ENCODE peak calls at places on chromosomes 7 and 10, in five cellular contexts. One of them, this sample, is unnamed.

GRCh38 chr10:128631801-128632241 is 505.6 kb upstream of the MKI67 start:
- DNase-seq in HepG2: peak
- DNase-seq in K562: no peak
- DNase-seq in GM12878: no peak
- DNase-seq in H1: no peak
- DNase-seq in this sample: no peak

GRCh38 chr10:124798364-124798763 is 3.3 kb upstream of the ABRAXAS2 start:
- DNase-seq in H1: no peak
- DNase-seq in HepG2: no peak
- DNase-seq in GM12878: no peak
- DNase-seq in K562: peak
- DNase-seq in this sample: no peak

GRCh38 chr10:6218692-6219493 is 16.2 kb downstream of the PFKFB3 start:
- DNase-seq in H1: no peak
- DNase-seq in K562: no peak
- DNase-seq in HepG2: no peak
- DNase-seq in GM12878: no peak
- DNase-seq in this sample: no peak

GRCh38 chr7:140275069-140275961 is 98.5 kb upstream of the KDM7A start:
- DNase-seq in HepG2: no peak
- DNase-seq in GM12878: no peak
- DNase-seq in K562: peak
- DNase-seq in H1: no peak
- DNase-seq in this sample: no peak

GRCh38 chr7:5388905-5389433 is 34.7 kb downstream of the TNRC18 start:
- DNase-seq in K562: no peak
- DNase-seq in GM12878: no peak
- DNase-seq in H1: peak
- DNase-seq in HepG2: no peak
- DNase-seq in this sample: peak

GRCh38 chr10:73876157-73876556 is 1.8 kb upstream of the CAMK2G start:
- DNase-seq in HepG2: no peak
- DNase-seq in GM12878: no peak
- DNase-seq in H1: no peak
- DNase-seq in K562: no peak
- DNase-seq in this sample: no peak

GRCh38 chr7:122867471-122867980 is 18.7 kb downstream of the CADPS2 start:
- DNase-seq in H1: no peak
- DNase-seq in K562: no peak
- DNase-seq in HepG2: no peak
- DNase-seq in GM12878: no peak
- DNase-seq in this sample: no peak

GRCh38 chr7:105689093-105689819 is 108.0 kb upstream of the EFCAB10 start:
- DNase-seq in H1: peak
- DNase-seq in HepG2: no peak
- DNase-seq in K562: no peak
- DNase-seq in GM12878: no peak
- DNase-seq in this sample: peak

GRCh38 chr10:91415816-91416215 is 5.7 kb downstream of the HECTD2 start:
- DNase-seq in H1: no peak
- DNase-seq in HepG2: no peak
- DNase-seq in GM12878: no peak
- DNase-seq in K562: no peak
- DNase-seq in this sample: no peak

GRCh38 chr10:12333382-12334185 is 15.8 kb upstream of the CAMK1D start:
- DNase-seq in H1: no peak
- DNase-seq in GM12878: no peak
- DNase-seq in HepG2: no peak
- DNase-seq in K562: no peak
- DNase-seq in this sample: no peak
- TF ChIP-seq CTCF in H1: no peak
- TF ChIP-seq CTCF in GM12878: no peak
- TF ChIP-seq CTCF in HepG2: no peak
- TF ChIP-seq CTCF in K562: no peak
- TF ChIP-seq CTCF in this sample: no peak

DNA sequence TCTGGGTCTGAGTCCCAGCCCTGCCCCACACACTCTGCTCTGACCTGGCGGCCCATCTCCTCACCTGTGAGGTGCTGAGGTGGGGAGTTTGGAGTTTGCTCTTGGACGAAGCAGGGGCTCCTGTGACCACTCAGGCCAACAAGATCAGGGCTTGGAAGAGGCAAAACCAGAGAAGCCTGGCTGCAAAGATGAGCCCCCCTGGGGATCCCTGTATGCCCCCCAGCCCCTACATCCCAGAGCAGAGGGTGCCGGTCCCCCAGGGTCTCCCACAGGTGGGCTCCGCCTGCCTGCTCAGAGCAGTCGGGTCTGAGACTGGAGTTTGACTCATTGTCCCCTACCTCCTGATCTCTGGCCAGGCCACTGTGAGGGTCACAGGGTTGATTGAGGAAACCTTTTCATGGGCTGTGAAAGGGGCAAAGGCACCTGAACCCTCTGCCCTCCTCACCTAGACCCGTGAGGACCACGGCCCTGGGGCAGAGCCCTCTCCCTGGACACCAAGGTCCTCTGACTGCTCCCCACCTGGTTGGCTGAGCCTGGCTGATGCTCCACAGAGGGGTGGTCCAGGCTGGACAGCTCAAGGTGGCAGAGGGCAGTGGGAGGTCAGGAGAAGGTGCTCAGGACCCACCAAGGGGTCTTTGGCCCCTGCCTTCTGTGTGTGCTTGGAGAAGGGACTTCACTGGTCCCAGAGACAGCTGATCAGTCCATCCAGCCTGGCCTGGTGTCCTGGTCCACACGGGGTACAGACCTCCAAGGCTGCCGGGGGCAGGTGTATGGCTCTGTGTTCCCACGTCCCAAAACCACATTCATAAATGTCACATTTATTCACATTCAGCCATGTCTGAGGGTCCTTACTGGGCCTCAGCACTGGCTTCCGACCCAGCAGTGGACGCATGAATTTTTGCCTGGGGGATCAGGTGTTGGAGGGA is 9.1 kb upstream of the SCART1 start:
- DNase-seq in HepG2: no peak
- DNase-seq in GM12878: no peak
- DNase-seq in H1: no peak
- DNase-seq in K562: no peak
- DNase-seq in this sample: no peak
- TF ChIP-seq ATF2 in HepG2: no peak
- TF ChIP-seq ATF2 in GM12878: no peak
- TF ChIP-seq ATF2 in H1: no peak
- TF ChIP-seq ATF2 in K562: no peak
- TF ChIP-seq ATF2 in this sample: no peak

GRCh38 chr7:116632349-116632748 is 39.6 kb upstream of the MET start:
- DNase-seq in HepG2: no peak
- DNase-seq in GM12878: no peak
- DNase-seq in K562: no peak
- DNase-seq in H1: no peak
- DNase-seq in this sample: no peak

GRCh38 chr7:116630932-116631449 is 41.0 kb upstream of the MET start:
- DNase-seq in HepG2: peak
- DNase-seq in K562: peak
- DNase-seq in GM12878: no peak
- DNase-seq in H1: no peak
- DNase-seq in this sample: no peak

GRCh38 chr7:116631676-116632075 is 40.3 kb upstream of the MET start:
- DNase-seq in HepG2: no peak
- DNase-seq in H1: no peak
- DNase-seq in GM12878: no peak
- DNase-seq in K562: no peak
- DNase-seq in this sample: no peak

GRCh38 chr7:116630357-116630756 is 41.6 kb upstream of the MET start:
- DNase-seq in H1: no peak
- DNase-seq in HepG2: no peak
- DNase-seq in K562: no peak
- DNase-seq in GM12878: peak
- DNase-seq in this sample: no peak

DNA sequence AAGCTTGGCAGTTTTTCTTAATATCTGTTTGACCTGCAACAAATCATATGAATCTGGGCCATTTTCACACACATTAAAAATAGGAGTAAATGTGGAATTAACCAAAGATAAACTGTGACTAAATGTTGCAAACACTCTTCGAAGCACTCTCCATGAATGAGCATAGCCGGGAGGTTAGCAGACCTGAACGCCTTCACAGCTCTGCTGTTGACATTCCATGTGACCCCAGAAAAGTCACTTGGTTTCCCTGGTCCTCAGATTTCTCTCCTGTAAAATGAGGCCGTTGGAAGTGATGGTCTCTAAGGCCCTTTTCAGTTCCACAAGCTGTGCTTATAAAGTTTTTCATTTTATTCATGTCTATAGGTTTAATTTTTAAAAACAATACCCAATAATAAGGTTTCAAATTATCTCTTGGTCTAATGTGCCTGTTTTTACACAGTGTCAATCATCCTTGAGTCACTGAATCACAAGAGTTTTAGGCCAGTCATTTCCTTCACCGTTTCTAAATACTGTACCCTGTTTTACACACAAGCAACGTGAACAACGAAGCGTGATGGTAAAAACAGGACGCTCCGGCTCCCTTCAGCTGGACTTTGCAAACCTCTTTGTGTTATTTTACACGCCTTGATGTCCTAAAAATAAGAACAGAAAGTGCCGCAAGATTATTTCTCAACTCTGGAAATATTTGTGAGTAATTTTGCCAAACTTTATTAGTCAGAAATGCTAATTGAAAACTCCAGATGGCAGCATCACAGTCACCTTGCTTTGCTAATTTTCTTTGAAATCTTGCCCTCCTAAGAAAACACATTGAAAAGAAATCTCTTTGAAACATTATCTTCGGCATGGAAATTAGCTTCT is 38.6 kb upstream of the MET start:
- DNase-seq in H1: no peak
- DNase-seq in GM12878: peak
- DNase-seq in K562: no peak
- DNase-seq in HepG2: no peak
- DNase-seq in this sample: no peak
- TF ChIP-seq CTCF in H1: no peak
- TF ChIP-seq CTCF in GM12878: no peak
- TF ChIP-seq CTCF in K562: no peak
- TF ChIP-seq CTCF in HepG2: no peak
- TF ChIP-seq CTCF in this sample: no peak

GRCh38 chr7:116030626-116031276 is at the start of gene TFEC:
- DNase-seq in H1: no peak
- DNase-seq in GM12878: no peak
- DNase-seq in K562: no peak
- DNase-seq in HepG2: no peak
- DNase-seq in this sample: no peak
- TF ChIP-seq ATF2 in H1: no peak
- TF ChIP-seq ATF2 in GM12878: no peak
- TF ChIP-seq ATF2 in K562: no peak
- TF ChIP-seq ATF2 in HepG2: no peak
- TF ChIP-seq ATF2 in this sample: no peak

GRCh38 chr7:98521089-98521692 is 95.9 kb upstream of the NPTX2 start:
- DNase-seq in H1: no peak
- DNase-seq in GM12878: no peak
- DNase-seq in K562: no peak
- DNase-seq in HepG2: no peak
- DNase-seq in this sample: no peak

GRCh38 chr7:98514211-98515150 is 102.6 kb upstream of the NPTX2 start:
- DNase-seq in H1: no peak
- DNase-seq in HepG2: no peak
- DNase-seq in K562: peak
- DNase-seq in GM12878: no peak
- DNase-seq in this sample: no peak

GRCh38 chr7:98520356-98520932 is 96.6 kb upstream of the NPTX2 start:
- DNase-seq in HepG2: no peak
- DNase-seq in H1: no peak
- DNase-seq in K562: peak
- DNase-seq in GM12878: no peak
- DNase-seq in this sample: peak

GRCh38 chr7:98515201-98515600 is 101.9 kb upstream of the NPTX2 start:
- DNase-seq in H1: no peak
- DNase-seq in HepG2: no peak
- DNase-seq in GM12878: no peak
- DNase-seq in K562: no peak
- DNase-seq in this sample: no peak

GRCh38 chr7:98518159-98518947 is 98.7 kb upstream of the NPTX2 start:
- DNase-seq in H1: no peak
- DNase-seq in K562: no peak
- DNase-seq in GM12878: no peak
- DNase-seq in HepG2: no peak
- DNase-seq in this sample: no peak
- TF ChIP-seq CTCF in H1: no peak
- TF ChIP-seq CTCF in K562: no peak
- TF ChIP-seq CTCF in GM12878: no peak
- TF ChIP-seq CTCF in HepG2: no peak
- TF ChIP-seq CTCF in this sample: no peak